ENCODE peak calls at places on chromosomes 6 and 20, in nine cellular contexts. One of them, this sample, is unnamed.

GRCh38 chr6:149166747-149167146 is 150.8 kb upstream of the TAB2 start:
- DNase-seq in ovary: no peak
- DNase-seq in foreskin fibroblast: no peak
- DNase-seq in left lung: peak
- DNase-seq in uterus: no peak
- DNase-seq in psoas muscle: no peak
- DNase-seq in astrocyte of the spinal cord: peak
- DNase-seq in HCT116: no peak
- DNase-seq in cardiac muscle cell: no peak
- DNase-seq in this sample: peak

GRCh38 chr20:62652051-62652893 is 10.0 kb downstream of the SLCO4A1 start:
- DNase-seq in ovary: peak
- DNase-seq in foreskin fibroblast: peak
- DNase-seq in left lung: peak
- DNase-seq in uterus: peak
- DNase-seq in psoas muscle: peak
- DNase-seq in astrocyte of the spinal cord: peak
- DNase-seq in HCT116: peak
- DNase-seq in cardiac muscle cell: peak
- DNase-seq in this sample: peak

GRCh38 chr6:45026003-45026516 is 302.1 kb upstream of the RUNX2 start:
- DNase-seq in ovary: no peak
- DNase-seq in foreskin fibroblast: peak
- DNase-seq in left lung: no peak
- DNase-seq in uterus: no peak
- DNase-seq in psoas muscle: no peak
- DNase-seq in astrocyte of the spinal cord: no peak
- DNase-seq in HCT116: no peak
- DNase-seq in cardiac muscle cell: no peak
- DNase-seq in this sample: peak

GRCh38 chr20:8535403-8536003 is 403.4 kb downstream of the PLCB1 start:
- DNase-seq in ovary: no peak
- DNase-seq in foreskin fibroblast: peak
- DNase-seq in left lung: no peak
- DNase-seq in uterus: no peak
- DNase-seq in psoas muscle: no peak
- DNase-seq in astrocyte of the spinal cord: no peak
- DNase-seq in HCT116: no peak
- DNase-seq in cardiac muscle cell: peak
- DNase-seq in this sample: peak

GRCh38 chr20:35665949-35666288 is 1.2 kb upstream of the CPNE1 start:
- DNase-seq in ovary: no peak
- DNase-seq in foreskin fibroblast: no peak
- DNase-seq in left lung: no peak
- DNase-seq in uterus: no peak
- DNase-seq in psoas muscle: no peak
- DNase-seq in astrocyte of the spinal cord: no peak
- DNase-seq in HCT116: no peak
- DNase-seq in cardiac muscle cell: no peak
- DNase-seq in this sample: no peak

GRCh38 chr20:25507385-25508082 is 77.8 kb downstream of the NINL start:
- DNase-seq in ovary: no peak
- DNase-seq in foreskin fibroblast: no peak
- DNase-seq in left lung: no peak
- DNase-seq in uterus: no peak
- DNase-seq in psoas muscle: no peak
- DNase-seq in astrocyte of the spinal cord: no peak
- DNase-seq in HCT116: no peak
- DNase-seq in cardiac muscle cell: no peak
- DNase-seq in this sample: no peak

GRCh38 chr6:151916680-151917164 is 109.2 kb downstream of the ESR1 start:
- DNase-seq in ovary: no peak
- DNase-seq in foreskin fibroblast: peak
- DNase-seq in left lung: no peak
- DNase-seq in uterus: no peak
- DNase-seq in psoas muscle: no peak
- DNase-seq in astrocyte of the spinal cord: peak
- DNase-seq in HCT116: no peak
- DNase-seq in cardiac muscle cell: no peak
- DNase-seq in this sample: peak

GRCh38 chr6:112337209-112337638 is 9.9 kb upstream of the RFPL4B start:
- DNase-seq in ovary: peak
- DNase-seq in foreskin fibroblast: peak
- DNase-seq in left lung: no peak
- DNase-seq in uterus: peak
- DNase-seq in psoas muscle: peak
- DNase-seq in astrocyte of the spinal cord: peak
- DNase-seq in HCT116: peak
- DNase-seq in cardiac muscle cell: peak
- DNase-seq in this sample: peak

GRCh38 chr20:38599410-38599882 is 2.2 kb upstream of the ARHGAP40 start:
- DNase-seq in ovary: no peak
- DNase-seq in foreskin fibroblast: no peak
- DNase-seq in left lung: peak
- DNase-seq in uterus: no peak
- DNase-seq in psoas muscle: peak
- DNase-seq in astrocyte of the spinal cord: no peak
- DNase-seq in HCT116: no peak
- DNase-seq in cardiac muscle cell: peak
- DNase-seq in this sample: peak

GRCh38 chr6:105678516-105678915 is 275.6 kb upstream of the PREP start:
- DNase-seq in ovary: no peak
- DNase-seq in foreskin fibroblast: peak
- DNase-seq in left lung: no peak
- DNase-seq in uterus: no peak
- DNase-seq in psoas muscle: no peak
- DNase-seq in astrocyte of the spinal cord: no peak
- DNase-seq in HCT116: no peak
- DNase-seq in cardiac muscle cell: no peak
- DNase-seq in this sample: no peak

GRCh38 chr6:129748212-129748900 is 38.4 kb upstream of the ARHGAP18 start:
- DNase-seq in ovary: no peak
- DNase-seq in foreskin fibroblast: peak
- DNase-seq in left lung: no peak
- DNase-seq in uterus: peak
- DNase-seq in psoas muscle: no peak
- DNase-seq in astrocyte of the spinal cord: peak
- DNase-seq in HCT116: peak
- DNase-seq in cardiac muscle cell: no peak
- DNase-seq in this sample: peak

GRCh38 chr6:296151-297122 is 4.2 kb downstream of the DUSP22 start:
- DNase-seq in ovary: no peak
- DNase-seq in foreskin fibroblast: peak
- DNase-seq in left lung: no peak
- DNase-seq in uterus: no peak
- DNase-seq in psoas muscle: no peak
- DNase-seq in astrocyte of the spinal cord: peak
- DNase-seq in HCT116: no peak
- DNase-seq in cardiac muscle cell: no peak
- DNase-seq in this sample: peak
- H3K4me3 ChIP-seq in ovary: no peak
- H3K4me3 ChIP-seq in foreskin fibroblast: no peak
- H3K4me3 ChIP-seq in left lung: no peak
- H3K4me3 ChIP-seq in uterus: no peak
- H3K4me3 ChIP-seq in psoas muscle: no peak
- H3K4me3 ChIP-seq in astrocyte of the spinal cord: no peak
- H3K4me3 ChIP-seq in HCT116: no peak
- H3K4me3 ChIP-seq in cardiac muscle cell: no peak
- H3K4me3 ChIP-seq in this sample: no peak

DNA sequence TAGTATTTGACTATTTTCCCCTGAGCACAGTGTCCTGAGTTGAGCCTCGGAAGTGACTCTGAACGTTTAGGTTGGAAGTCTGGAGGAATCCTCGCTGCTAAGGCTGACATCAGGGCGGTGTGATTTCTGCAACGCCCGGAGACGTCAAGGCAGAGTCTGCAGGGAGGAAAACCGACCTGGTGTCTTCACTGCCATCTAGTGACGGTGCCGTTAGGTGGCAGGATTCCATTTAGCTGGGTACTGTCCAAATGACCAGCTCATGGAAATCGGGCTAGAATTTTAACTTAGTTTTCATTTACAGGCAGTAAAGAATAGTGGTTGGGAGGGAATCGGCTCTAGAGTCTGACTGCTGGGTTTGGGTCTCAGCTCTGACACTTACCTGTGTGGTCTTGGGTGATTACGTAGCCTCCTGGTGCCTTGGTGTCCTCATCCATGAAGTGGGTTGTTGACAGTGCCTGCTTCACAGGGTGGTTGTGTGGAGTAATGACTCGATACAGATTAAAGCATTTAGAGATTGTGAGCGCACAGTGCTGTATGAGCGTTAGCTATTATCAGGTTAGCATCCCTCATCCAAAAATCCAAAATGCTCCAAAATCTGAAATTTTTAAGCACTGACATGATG is 35.0 kb downstream of the FOXF2 start:
- DNase-seq in ovary: no peak
- DNase-seq in foreskin fibroblast: peak
- DNase-seq in left lung: no peak
- DNase-seq in uterus: no peak
- DNase-seq in psoas muscle: no peak
- DNase-seq in astrocyte of the spinal cord: peak
- DNase-seq in HCT116: peak
- DNase-seq in cardiac muscle cell: peak
- DNase-seq in this sample: peak
- TF ChIP-seq CTCF in ovary: no peak
- TF ChIP-seq CTCF in foreskin fibroblast: peak
- TF ChIP-seq CTCF in left lung: peak
- TF ChIP-seq CTCF in uterus: no peak
- TF ChIP-seq CTCF in psoas muscle: peak
- TF ChIP-seq CTCF in astrocyte of the spinal cord: peak
- TF ChIP-seq CTCF in HCT116: peak
- TF ChIP-seq CTCF in cardiac muscle cell: peak
- TF ChIP-seq CTCF in this sample: peak

GRCh38 chr6:4017847-4018193 is 61.1 kb downstream of the FAM217A start:
- DNase-seq in ovary: no peak
- DNase-seq in foreskin fibroblast: peak
- DNase-seq in left lung: no peak
- DNase-seq in uterus: no peak
- DNase-seq in psoas muscle: no peak
- DNase-seq in astrocyte of the spinal cord: peak
- DNase-seq in HCT116: peak
- DNase-seq in cardiac muscle cell: peak
- DNase-seq in this sample: peak
- H3K4me3 ChIP-seq in ovary: peak
- H3K4me3 ChIP-seq in foreskin fibroblast: peak
- H3K4me3 ChIP-seq in left lung: peak
- H3K4me3 ChIP-seq in uterus: peak
- H3K4me3 ChIP-seq in psoas muscle: peak
- H3K4me3 ChIP-seq in astrocyte of the spinal cord: peak
- H3K4me3 ChIP-seq in HCT116: peak
- H3K4me3 ChIP-seq in cardiac muscle cell: peak
- H3K4me3 ChIP-seq in this sample: peak

DNA sequence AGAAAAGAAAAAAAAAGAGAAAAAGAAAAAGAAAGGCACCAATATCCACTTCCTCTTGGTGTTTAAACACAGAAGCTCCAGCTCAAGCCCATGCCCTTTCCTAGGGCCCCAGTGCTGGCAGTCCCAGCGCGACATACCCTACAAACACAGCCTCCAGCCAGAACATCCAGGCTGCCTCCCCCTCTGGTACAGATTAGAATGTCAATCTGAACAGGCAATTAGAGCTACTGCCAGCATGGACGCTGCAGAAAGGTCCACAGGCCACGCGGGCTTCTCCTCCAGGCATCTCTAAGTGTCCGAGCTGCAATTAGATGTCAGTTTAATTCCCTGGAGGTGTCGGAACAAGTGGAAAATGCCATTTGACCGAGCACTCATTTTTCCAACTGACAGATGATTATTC is 79.6 kb downstream of the ATP9A start:
- DNase-seq in ovary: no peak
- DNase-seq in foreskin fibroblast: no peak
- DNase-seq in left lung: no peak
- DNase-seq in uterus: no peak
- DNase-seq in psoas muscle: no peak
- DNase-seq in astrocyte of the spinal cord: no peak
- DNase-seq in HCT116: no peak
- DNase-seq in cardiac muscle cell: no peak
- DNase-seq in this sample: no peak
- TF ChIP-seq CTCF in ovary: no peak
- TF ChIP-seq CTCF in foreskin fibroblast: no peak
- TF ChIP-seq CTCF in left lung: no peak
- TF ChIP-seq CTCF in uterus: no peak
- TF ChIP-seq CTCF in psoas muscle: no peak
- TF ChIP-seq CTCF in astrocyte of the spinal cord: no peak
- TF ChIP-seq CTCF in HCT116: no peak
- TF ChIP-seq CTCF in cardiac muscle cell: no peak
- TF ChIP-seq CTCF in this sample: no peak